ENCODE peak calls at places on chromosome 1, in five cellular contexts. G is foreskin fibroblast; C is CD8-positive, alpha-beta T cell; P is AG04449; T is body of pancreas. R is an unnamed sample.

GRCh38 chr1:180233191-180234011 is 3.3 kb downstream of the LHX4 start:
- DNase-seq in P (no peak), G (no peak), C (no peak), T (no peak), R (no peak)

GRCh38 chr1:8257621-8258020 is 60.3 kb upstream of the SLC45A1 start:
- DNase-seq in C (no peak), G (no peak), P (no peak), T (no peak), R (no peak)

GRCh38 chr1:119047040-119047438 is 58.9 kb upstream of the TBX15 start:
- DNase-seq in G (no peak), P (no peak), C (no peak), T (no peak), R (no peak)

GRCh38 chr1:58884706-58885661 is 101.1 kb upstream of the JUN start:
- DNase-seq in P (no peak), G (no peak), C (peak), T (peak), R (peak)

GRCh38 chr1:94142022-94142421 is 21.1 kb upstream of the ABCA4 start:
- DNase-seq in P (no peak), G (peak), C (no peak), T (no peak), R (no peak)

GRCh38 chr1:159207774-159208459 is 3.2 kb downstream of the ACKR1 start:
- DNase-seq in G (no peak), P (no peak), C (no peak), T (no peak), R (no peak)

GRCh38 chr1:6040444-6040843 is 5.2 kb upstream of the KCNAB2 start:
- DNase-seq in T (no peak), C (no peak), P (no peak), G (no peak), R (no peak)

GRCh38 chr1:224183591-224184312 is 712 bp downstream of the DEGS1 start:
- DNase-seq in G (peak), P (no peak), C (peak), T (peak), R (no peak)

GRCh38 chr1:239816090-239816812 is 275.4 kb upstream of the FMN2 start:
- DNase-seq in C (no peak), P (peak), G (peak), T (peak), R (no peak)

GRCh38 chr1:8194481-8195227 is 123.3 kb upstream of the SLC45A1 start:
- DNase-seq in C (no peak), T (no peak), G (peak), P (no peak), R (no peak)

GRCh38 chr1:119004129-119004527 is 16.0 kb upstream of the TBX15 start:
- DNase-seq in C (no peak), G (no peak), T (no peak), P (no peak), R (no peak)

GRCh38 chr1:94047914-94048313 is 73.0 kb downstream of the ABCA4 start:
- DNase-seq in T (no peak), P (no peak), G (no peak), C (no peak), R (no peak)

GRCh38 chr1:152959801-152960451 is 10.5 kb upstream of the SPRR4 start:
- DNase-seq in P (no peak), T (no peak), C (no peak), G (no peak), R (no peak)

GRCh38 chr1:167648978-167649752 is 19.1 kb downstream of the RCSD1 start:
- DNase-seq in G (no peak), T (no peak), P (no peak), C (no peak), R (peak)

GRCh38 chr1:206503591-206504362 is 3.6 kb upstream of the RASSF5 start:
- DNase-seq in G (peak), T (no peak), P (peak), C (peak), R (no peak)

GRCh38 chr1:29590583-29591555 is 354.5 kb downstream of the PTPRU start:
- DNase-seq in C (no peak), G (no peak), P (no peak), T (no peak), R (no peak)

GRCh38 chr1:223109581-223110026 is 33.4 kb downstream of the TLR5 start:
- DNase-seq in G (no peak), C (no peak), T (peak), P (no peak), R (no peak)

GRCh38 chr1:93814059-93814794 is 64.8 kb downstream of the DNTTIP2 start:
- DNase-seq in C (no peak), G (peak), P (no peak), T (peak), R (peak)

GRCh38 chr1:92366045-92366405 is 67.2 kb downstream of the RPAP2 start:
- DNase-seq in G (no peak), C (no peak), P (no peak), T (no peak), R (no peak)

GRCh38 chr1:165444897-165445370 is at the start of gene RXRG:
- DNase-seq in P (no peak), C (peak), T (peak), G (peak), R (no peak)

GRCh38 chr1:51664412-51665240 is 47.7 kb downstream of the OSBPL9 start:
- DNase-seq in C (no peak), P (peak), G (no peak), T (no peak), R (no peak)

GRCh38 chr1:94422115-94422820 is 4.1 kb downstream of the ABCD3 start:
- DNase-seq in C (no peak), T (no peak), P (no peak), G (peak), R (no peak)

GRCh38 chr1:86018311-86018923 is 138.2 kb downstream of the COL24A1 start:
- DNase-seq in P (no peak), G (peak), T (peak), C (no peak), R (no peak)

GRCh38 chr1:208788013-208788412 is 543.8 kb upstream of the PLXNA2 start:
- DNase-seq in T (no peak), G (no peak), C (no peak), P (no peak), R (no peak)

GRCh38 chr1:6065093-6065878 is 19.6 kb downstream of the KCNAB2 start:
- DNase-seq in C (no peak), G (no peak), P (no peak), T (no peak), R (no peak)

GRCh38 chr1:19062258-19063029 is 106.0 kb upstream of the IFFO2 start:
- DNase-seq in P (no peak), C (no peak), G (no peak), T (no peak), R (no peak)

GRCh38 chr1:57066980-57067615 is 101.3 kb upstream of the C8B start:
- DNase-seq in T (no peak), G (no peak), C (no peak), P (no peak), R (no peak)

GRCh38 chr1:65260851-65261473 is 48.4 kb upstream of the DNAJC6 start:
- DNase-seq in T (no peak), C (no peak), P (peak), G (peak), R (no peak)

GRCh38 chr1:112637257-112638108 is 17.9 kb downstream of the CAPZA1 start:
- DNase-seq in G (peak), P (no peak), C (no peak), T (no peak), R (peak)

GRCh38 chr1:210233216-210233494 is 559 bp downstream of the SERTAD4 start:
- DNase-seq in G (peak), P (no peak), T (no peak), C (no peak), R (no peak)

GRCh38 chr1:113452921-113453770 is 62.8 kb downstream of the MAGI3 start:
- DNase-seq in T (peak), G (peak), P (no peak), C (no peak), R (no peak)

GRCh38 chr1:93016171-93016570 is 54.9 kb upstream of the DIPK1A start:
- DNase-seq in G (peak), C (no peak), T (no peak), P (no peak), R (no peak)

GRCh38 chr1:229142496-229142895 is 128.4 kb upstream of the RAB4A start:
- DNase-seq in G (no peak), T (no peak), C (no peak), P (no peak), R (no peak)

GRCh38 chr1:48109390-48110009 is 112.3 kb upstream of the TRABD2B start:
- DNase-seq in P (peak), C (no peak), T (peak), G (peak), R (peak)

GRCh38 chr1:48048980-48049379 is 51.8 kb upstream of the TRABD2B start:
- DNase-seq in G (no peak), C (no peak), P (no peak), T (no peak), R (no peak)

GRCh38 chr1:83545450-83545849 is 453.5 kb downstream of the TTLL7 start:
- DNase-seq in G (no peak), C (no peak), P (no peak), T (no peak), R (peak)
- TF ChIP-seq CTCF in G (no peak), C (no peak), P (no peak), T (no peak), R (peak)

DNA sequence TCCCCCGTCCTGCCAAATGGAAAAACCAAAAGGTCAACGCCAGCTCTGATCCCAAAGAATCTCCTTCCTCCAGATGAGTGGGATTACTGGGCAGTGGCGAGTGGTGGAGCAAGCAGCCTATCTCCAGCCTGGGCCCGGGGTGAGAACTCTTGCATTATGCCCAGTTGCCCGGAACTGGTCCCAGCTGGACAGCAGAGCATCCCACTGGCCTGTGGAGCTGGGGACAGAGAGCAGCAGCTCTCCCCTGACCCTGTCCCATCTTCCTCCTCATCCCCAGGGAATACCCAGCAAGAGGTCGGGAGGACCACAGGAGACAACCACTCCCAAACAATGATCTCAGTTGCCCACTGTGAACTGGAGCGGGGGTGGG is 130.5 kb downstream of the TMEM53 start:
- DNase-seq in P (no peak), C (no peak), T (no peak), G (no peak), R (no peak)
- H3K4me3 ChIP-seq in P (no peak), C (no peak), T (no peak), G (no peak), R (no peak)

DNA sequence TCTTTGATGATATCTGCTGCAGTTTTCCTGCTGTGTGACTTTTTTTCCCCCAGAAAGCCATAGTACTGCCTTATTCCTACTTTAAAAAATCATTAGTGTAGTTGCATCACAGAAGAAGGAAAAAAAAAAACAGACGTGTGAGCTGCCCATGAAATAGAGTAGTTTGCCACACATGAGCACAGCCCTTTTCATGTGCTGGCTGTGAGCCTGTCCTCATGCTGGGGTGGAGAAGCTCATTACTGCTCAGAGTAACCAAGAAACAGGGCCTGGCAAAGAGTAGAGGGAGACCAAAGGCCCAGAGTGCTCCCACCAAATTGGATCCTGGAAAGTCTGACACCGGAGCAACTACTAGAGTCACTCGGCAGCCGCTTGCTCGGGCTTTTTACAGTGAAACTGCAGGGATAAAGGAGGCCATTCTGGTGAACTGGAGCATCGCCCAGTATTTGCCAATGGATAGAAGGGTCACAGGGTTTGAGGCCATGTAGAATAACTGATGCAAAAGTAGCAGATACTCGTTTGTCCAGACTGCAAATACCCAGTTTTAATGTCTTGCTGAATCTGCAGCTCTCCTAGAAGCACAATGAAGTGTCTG is 64.4 kb upstream of the BARHL2 start:
- DNase-seq in C (no peak), T (no peak), P (no peak), G (no peak), R (no peak)
- TF ChIP-seq CTCF in C (no peak), T (no peak), P (no peak), G (no peak), R (no peak)

DNA sequence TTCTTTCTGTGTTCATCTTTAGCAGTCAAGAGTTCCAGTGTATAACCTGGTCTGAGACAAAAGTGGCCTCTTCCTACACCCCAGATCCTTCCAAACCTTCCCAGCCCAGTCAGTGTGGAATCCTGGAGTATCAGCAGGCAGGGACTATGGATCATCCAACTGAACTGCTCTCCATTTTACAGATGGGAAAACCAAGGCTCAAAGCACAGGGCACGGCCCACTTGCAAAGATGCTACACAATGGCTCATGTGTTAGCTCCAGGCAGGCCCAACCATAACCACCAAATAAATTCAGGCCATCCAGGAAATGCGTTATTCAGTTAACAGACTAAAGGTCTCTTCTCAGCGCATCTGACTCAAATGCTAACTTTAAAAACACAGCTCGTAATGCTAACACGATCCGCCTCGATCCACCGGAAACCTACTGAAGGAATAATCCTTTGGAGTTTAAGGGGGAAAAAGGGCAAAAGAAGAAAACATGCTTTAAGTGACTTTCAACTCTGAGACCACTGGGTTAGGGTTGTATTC is 7.1 kb downstream of the GLIS1 start:
- DNase-seq in T (no peak), C (no peak), P (no peak), G (no peak), R (no peak)
- H3K4me3 ChIP-seq in T (no peak), C (no peak), P (peak), G (peak), R (no peak)

GRCh38 chr1:215797859-215798258 is 230.8 kb downstream of the KCTD3 start:
- DNase-seq in P (no peak), T (no peak), G (no peak), C (no peak), R (no peak)

GRCh38 chr1:215789981-215790380 is 222.9 kb downstream of the KCTD3 start:
- DNase-seq in G (no peak), T (no peak), P (no peak), C (no peak), R (no peak)

GRCh38 chr1:215794151-215794550 is 227.0 kb downstream of the KCTD3 start:
- DNase-seq in C (no peak), P (no peak), G (no peak), T (no peak), R (peak)

DNA sequence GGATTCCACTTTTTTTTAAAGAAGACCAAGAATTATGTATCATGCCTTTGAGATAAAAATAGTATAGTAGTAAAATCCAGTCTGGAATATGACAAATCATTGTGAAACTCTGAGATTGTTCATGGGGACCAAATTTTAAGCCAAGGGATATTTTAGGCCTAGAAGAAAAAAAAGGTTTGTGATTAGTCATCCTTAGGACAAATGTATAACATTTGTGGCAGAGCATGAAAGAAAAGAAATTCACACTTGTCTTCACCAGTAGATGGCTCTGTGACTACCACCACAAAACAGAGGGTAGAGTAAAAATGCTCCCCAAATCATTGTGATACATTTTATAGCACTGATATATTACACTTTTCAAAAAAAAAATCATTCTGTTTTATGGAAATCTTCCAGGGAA is 226.1 kb downstream of the KCTD3 start:
- DNase-seq in T (no peak), G (peak), C (no peak), P (peak), R (no peak)
- TF ChIP-seq CTCF in T (no peak), G (peak), C (no peak), P (peak), R (peak)

GRCh38 chr1:2086446-2087082 is 36.4 kb downstream of the PRKCZ start:
- DNase-seq in C (no peak), P (no peak), T (no peak), G (no peak), R (no peak)

GRCh38 chr1:2088434-2088833 is 38.2 kb downstream of the PRKCZ start:
- DNase-seq in G (peak), T (no peak), P (no peak), C (no peak), R (no peak)

GRCh38 chr1:2087766-2088165 is 37.6 kb downstream of the PRKCZ start:
- DNase-seq in P (no peak), G (no peak), C (no peak), T (no peak), R (no peak)

GRCh38 chr1:2090216-2090890 is 40.1 kb downstream of the PRKCZ start:
- DNase-seq in G (no peak), C (no peak), T (no peak), P (no peak), R (no peak)

DNA sequence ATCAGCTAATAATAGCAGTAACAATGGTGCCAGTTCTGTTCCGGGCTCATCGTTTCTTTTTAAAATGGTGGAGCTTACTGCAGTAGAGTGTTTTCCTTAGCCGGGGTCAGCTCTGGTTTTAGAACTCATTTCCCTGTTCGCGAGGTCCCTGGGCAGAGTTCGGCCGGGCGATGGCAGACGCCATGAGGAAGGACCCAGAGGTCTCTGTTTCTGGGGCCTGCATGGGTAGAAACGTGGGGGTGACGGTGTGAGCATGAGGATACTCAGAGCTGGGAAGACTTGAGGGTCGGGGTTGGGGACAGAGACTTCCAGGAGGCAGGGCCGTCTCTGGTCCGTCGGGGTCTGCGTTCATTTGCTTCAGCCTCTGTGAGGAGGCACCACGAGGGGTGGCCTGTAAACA is 38.8 kb downstream of the PRKCZ start:
- DNase-seq in P (no peak), G (no peak), T (no peak), C (no peak), R (no peak)
- H3K4me3 ChIP-seq in P (no peak), G (no peak), T (no peak), C (no peak), R (no peak)

GRCh38 chr1:200971955-200972711 is 51.4 kb downstream of the KIF21B start:
- DNase-seq in C (peak), G (peak), P (no peak), T (peak), R (peak)
- TF ChIP-seq CTCF in C (peak), G (peak), P (peak), T (peak), R (peak)